ENCODE peak calls at places on chromosome 6, in eight cellular contexts. O is thoracic aorta, I is ovary, B is PC-9, X is body of pancreas, D is RWPE2, K is Panc1, J is thyroid gland. C is an unnamed sample.
A peak's percentile ranks its signal among the peaks of the same experiment; 100 is the strongest.

GRCh38 chr6:84773133-84773430 is 8.7 kb upstream of the TBX18 start:
- DNase-seq in O (no peak), I (no peak), B (no peak), X (no peak), D (no peak), K (no peak), J (no peak), C (no peak)

GRCh38 chr6:144133225-144133821 is 17.0 kb upstream of the STX11 start:
- DNase-seq in O (no peak), I (no peak), B (no peak), X (no peak), D (no peak), K (no peak), J (no peak), C (no peak)

GRCh38 chr6:160417550-160417949 is 69.4 kb downstream of the SLC22A3 start:
- DNase-seq in O (no peak), I (no peak), B (no peak), X (no peak), D (no peak), K (no peak), J (no peak), C (no peak)

GRCh38 chr6:28922004-28922840 is 1.6 kb downstream of the TRIM27 start:
- DNase-seq in O (no peak), I (no peak), B (peak; percentile 93), X (peak; percentile 74), D (no peak), K (no peak), J (no peak), C (peak; percentile 35)

GRCh38 chr6:90739339-90739738 is 152.5 kb upstream of the MAP3K7 start:
- DNase-seq in O (no peak), I (no peak), B (no peak), X (no peak), D (no peak), K (no peak), J (no peak), C (no peak)

GRCh38 chr6:12160350-12160749 is 129.8 kb upstream of the EDN1 start:
- DNase-seq in O (no peak), I (no peak), B (no peak), X (peak; percentile 14), D (no peak), K (no peak), J (no peak), C (no peak)

GRCh38 chr6:41718828-41719227 is 16.6 kb downstream of the TFEB start:
- DNase-seq in O (no peak), I (no peak), B (no peak), X (no peak), D (no peak), K (no peak), J (no peak), C (no peak)

GRCh38 chr6:143000771-143001170 is 55.8 kb upstream of the HIVEP2 start:
- DNase-seq in O (no peak), I (no peak), B (no peak), X (no peak), D (no peak), K (no peak), J (no peak), C (no peak)

GRCh38 chr6:151063339-151063738 is 176.4 kb upstream of the AKAP12 start:
- DNase-seq in O (no peak), I (no peak), B (peak; percentile 82), X (no peak), D (no peak), K (no peak), J (no peak), C (no peak)

GRCh38 chr6:12363651-12364381 is 73.7 kb downstream of the EDN1 start:
- DNase-seq in O (no peak), I (no peak), B (no peak), X (peak; percentile 68), D (no peak), K (no peak), J (no peak), C (peak; percentile 34)

GRCh38 chr6:105326216-105326615 is 76.7 kb downstream of the PREP start:
- DNase-seq in O (no peak), I (no peak), B (peak; percentile 51), X (peak; percentile 74), D (no peak), K (no peak), J (peak; percentile 37), C (no peak)

GRCh38 chr6:1024587-1024986 is 287.3 kb upstream of the FOXQ1 start:
- DNase-seq in O (no peak), I (no peak), B (peak; percentile 92), X (peak; percentile 17), D (no peak), K (no peak), J (no peak), C (peak; percentile 27)

GRCh38 chr6:80544500-80545055 is 438.1 kb downstream of the BCKDHB start:
- DNase-seq in O (no peak), I (no peak), B (no peak), X (no peak), D (no peak), K (no peak), J (no peak), C (no peak)

GRCh38 chr6:13614926-13615801 is at the start of gene NOL7:
- DNase-seq in O (peak; percentile 90), I (peak; percentile 99), B (peak; percentile 91), X (peak; percentile 98), D (peak; percentile 97), K (peak; percentile 86), J (peak; percentile 97), C (peak; percentile 99)

GRCh38 chr6:13615802-13616140 is 636 bp downstream of the NOL7 start:
- DNase-seq in O (no peak), I (peak; percentile 55), B (no peak), X (peak; percentile 38), D (no peak), K (no peak), J (peak; percentile 64), C (no peak)

GRCh38 chr6:13614126-13614925 is 809 bp upstream of the NOL7 start:
- DNase-seq in O (peak; percentile 11), I (no peak), B (peak; percentile 52), X (peak; percentile 65), D (no peak), K (no peak), J (peak; percentile 70), C (peak; percentile 42)

GRCh38 chr6:13613029-13613594 is 2.0 kb upstream of the NOL7 start:
- DNase-seq in O (no peak), I (no peak), B (no peak), X (no peak), D (no peak), K (no peak), J (no peak), C (no peak)

DNA sequence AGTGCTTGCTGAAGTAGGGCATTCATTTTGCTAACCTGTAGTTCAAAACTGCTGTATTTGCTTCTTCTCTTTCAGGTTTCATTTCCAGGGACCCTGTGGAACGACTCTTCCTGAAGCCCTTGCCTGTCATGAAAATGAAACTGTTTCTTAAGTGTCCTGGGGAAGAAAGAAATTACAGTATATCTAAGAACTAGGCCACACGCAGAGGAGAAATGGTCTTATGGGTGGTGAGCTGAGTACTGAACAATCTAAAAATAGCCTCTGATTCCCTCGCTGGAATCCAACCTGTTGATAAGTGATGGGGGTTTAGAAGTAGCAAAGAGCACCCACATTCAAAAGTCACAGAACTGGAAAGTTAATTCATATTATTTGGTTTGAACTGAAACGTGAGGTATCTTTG is 3.4 kb upstream of the NOL7 start:
- DNase-seq in O (no peak), I (no peak), B (no peak), X (no peak), D (no peak), K (no peak), J (no peak), C (no peak)
- H3K27ac ChIP-seq in O (no peak overlapping the region), I (no peak overlapping the region), B (no peak overlapping the region), X (no peak overlapping the region), D (no peak overlapping the region), K (no peak overlapping the region), J (peak overlapping the region; percentile 66), C (no peak overlapping the region)

DNA sequence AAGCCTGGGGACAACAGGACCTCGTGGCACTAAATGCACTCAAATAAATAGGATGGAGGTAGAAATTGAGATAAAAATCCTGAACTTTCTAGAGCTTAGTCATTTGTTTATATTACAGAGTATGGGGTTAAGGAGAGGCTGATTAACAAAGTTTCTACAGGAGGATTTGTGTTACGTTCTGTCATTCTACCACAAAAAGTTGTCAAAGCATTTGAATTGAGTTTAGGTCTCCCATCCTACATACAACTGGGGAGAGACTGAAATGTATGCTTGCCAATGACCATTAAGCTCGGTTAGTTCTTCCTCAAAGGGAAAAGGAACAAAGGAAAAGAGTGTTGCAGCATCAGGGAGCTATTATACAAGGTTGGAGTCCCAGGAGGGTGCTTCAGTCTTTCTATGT is 597.9 kb downstream of the COL12A1 start:
- DNase-seq in O (no peak), I (no peak), B (no peak), X (no peak), D (no peak), K (no peak), J (no peak), C (no peak)
- H3K4me1 ChIP-seq in O (peaks cover 13% of the 10 kb centered on the region), I (peaks cover 6% of the 10 kb centered on the region), B (peaks cover 22% of the 10 kb centered on the region), X (no peaks in the 10 kb centered on the region), D (peaks cover 45% of the 10 kb centered on the region), K (no peaks in the 10 kb centered on the region), J (no peaks in the 10 kb centered on the region), C (no peaks in the 10 kb centered on the region)

DNA sequence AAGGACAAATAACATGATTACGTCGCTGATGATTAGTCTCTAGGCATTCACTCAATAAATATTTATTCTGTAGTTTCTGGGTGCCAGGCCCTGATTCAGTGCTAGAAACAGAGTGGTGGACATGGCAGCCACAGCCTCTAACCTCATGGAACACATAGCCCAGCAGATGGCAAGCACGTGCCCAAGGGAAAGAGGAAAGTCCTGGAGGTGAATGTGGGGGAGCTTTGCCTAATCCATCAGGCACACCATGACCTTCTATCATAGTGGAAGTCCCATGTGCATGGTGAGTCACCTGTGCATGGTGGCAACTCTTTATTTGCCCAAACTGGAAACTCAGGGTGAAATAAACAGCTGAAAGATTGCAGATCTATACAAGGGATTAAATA is 143.0 kb upstream of the TNFAIP3 start:
- DNase-seq in O (no peak), I (no peak), B (peak; percentile 53), X (no peak), D (no peak), K (no peak), J (no peak), C (no peak)
- TF ChIP-seq CTCF in O (no peak), I (no peak), B (no peak), X (no peak), D (no peak), K (no peak), J (no peak), C (no peak)

DNA sequence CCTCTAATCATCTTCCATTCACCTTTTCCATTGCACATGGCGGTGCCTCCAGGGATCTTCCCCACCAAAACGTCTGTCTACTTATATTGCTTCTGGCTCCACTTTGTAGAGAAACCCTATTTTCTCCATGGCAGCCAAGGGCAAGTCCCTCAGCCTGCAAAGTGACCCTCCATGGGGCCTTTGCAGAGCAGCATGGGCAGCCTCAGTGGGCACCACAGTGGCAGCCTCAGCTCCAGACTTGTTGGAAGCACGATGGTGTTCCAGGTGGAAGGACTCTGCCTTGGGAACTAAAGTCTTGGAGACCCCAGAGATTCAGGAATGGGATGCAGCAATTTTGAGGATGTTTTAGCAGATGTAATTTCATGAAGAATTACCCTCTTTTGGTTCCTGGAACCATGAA is 18.5 kb upstream of the CCR6 start:
- DNase-seq in O (no peak), I (no peak), B (no peak), X (no peak), D (no peak), K (no peak), J (no peak), C (no peak)
- H3K27ac ChIP-seq in O (no peak overlapping the region), I (no peak overlapping the region), B (no peak overlapping the region), X (no peak overlapping the region), D (no peak overlapping the region), K (no peak overlapping the region), J (no peak overlapping the region), C (no peak overlapping the region)

GRCh38 chr6:53532061-53532797 is 12.7 kb downstream of the GCLC start:
- DNase-seq in O (no peak), I (no peak), B (no peak), X (no peak), D (no peak), K (no peak), J (no peak), C (no peak)
- H3K4me1 ChIP-seq in O (peaks cover 9% of the 10 kb centered on the region), I (peaks cover 3% of the 10 kb centered on the region), B (peaks cover 27% of the 10 kb centered on the region), X (peaks cover 54% of the 10 kb centered on the region), D (peaks cover 17% of the 10 kb centered on the region), K (peaks cover 18% of the 10 kb centered on the region), J (peaks cover 44% of the 10 kb centered on the region), C (peaks cover 33% of the 10 kb centered on the region)